ENCODE peak calls at places on chromosome X, in four cellular contexts. R, X, N and V are unnamed samples.

GRCh38 chrX:2385224-2385623 is 115.6 kb downstream of the DHRSX start:
- DNase-seq in X (no peak), R (no peak), N (no peak), V (no peak)

GRCh38 chrX:22748093-22748999 is 251.4 kb upstream of the DDX53 start:
- DNase-seq in R (peak), N (peak), X (peak), V (peak)

GRCh38 chrX:23902419-23902818 is 5.3 kb downstream of the APOO start:
- DNase-seq in N (no peak), R (no peak), X (no peak), V (no peak)

GRCh38 chrX:155086202-155086840 is 15.0 kb downstream of the BRCC3 start:
- DNase-seq in X (peak), N (peak), R (peak), V (peak)

GRCh38 chrX:137930562-137930961 is 364.6 kb downstream of the ZIC3 start:
- DNase-seq in X (no peak), R (no peak), N (no peak), V (no peak)

GRCh38 chrX:118862990-118863389 is 39.4 kb downstream of the ZCCHC12 start:
- DNase-seq in N (no peak), R (no peak), X (no peak), V (no peak)

GRCh38 chrX:2705036-2705435 is 13.9 kb downstream of the CD99 start:
- DNase-seq in R (no peak), N (peak), X (no peak), V (no peak)

GRCh38 chrX:134631404-134632346 is 26.6 kb downstream of the PLAC1 start:
- DNase-seq in X (peak), N (no peak), R (no peak), V (no peak)

GRCh38 chrX:136452614-136453013 is 35.1 kb upstream of the BRS3 start:
- DNase-seq in X (no peak), R (no peak), N (no peak), V (no peak)

GRCh38 chrX:104922206-104922621 is 298.3 kb downstream of the TEX13A start:
- DNase-seq in X (peak), N (peak), R (peak), V (peak)

GRCh38 chrX:53263597-53264094 is 17.7 kb downstream of the IQSEC2 start:
- DNase-seq in X (no peak), N (no peak), R (no peak), V (peak)

GRCh38 chrX:135432453-135432852 is 10.7 kb downstream of the SMIM10L2A start:
- DNase-seq in X (no peak), N (no peak), R (no peak), V (no peak)

GRCh38 chrX:72713130-72713529 is 976 bp downstream of the PHKA1 start:
- DNase-seq in N (no peak), X (no peak), R (no peak), V (no peak)

GRCh38 chrX:32877592-32877991 is 333.8 kb downstream of the DMD start:
- DNase-seq in N (no peak), R (no peak), X (no peak), V (no peak)

GRCh38 chrX:106300239-106300638 is 132.1 kb downstream of the PWWP3B start:
- DNase-seq in N (no peak), X (no peak), R (no peak), V (no peak)

GRCh38 chrX:145213504-145213903 is 33.8 kb upstream of the SPANXN1 start:
- DNase-seq in R (peak), N (peak), X (no peak), V (peak)

GRCh38 chrX:23616361-23616760 is 50.9 kb upstream of the PRDX4 start:
- DNase-seq in N (no peak), R (no peak), X (no peak), V (no peak)

GRCh38 chrX:151279161-151279560 is 102.8 kb downstream of the GPR50 start:
- DNase-seq in N (no peak), X (no peak), R (no peak), V (no peak)

GRCh38 chrX:149937881-149938426 is 337 bp downstream of the EOLA2 start:
- DNase-seq in N (peak), X (peak), R (no peak), V (peak)

GRCh38 chrX:107656965-107657364 is 28.7 kb downstream of the PRPS1 start:
- DNase-seq in N (no peak), R (no peak), X (no peak), V (no peak)

GRCh38 chrX:11890843-11891514 is 132.9 kb downstream of the MSL3 start:
- DNase-seq in N (no peak), R (no peak), X (peak), V (no peak)

GRCh38 chrX:84956304-84956703 is 47.4 kb upstream of the APOOL start:
- DNase-seq in R (no peak), N (no peak), X (no peak), V (no peak)

GRCh38 chrX:46279214-46279924 is 265.9 kb downstream of the ZNF674 start:
- DNase-seq in R (no peak), X (no peak), N (peak), V (peak)

GRCh38 chrX:131763674-131764073 is 219.8 kb downstream of the OR13H1 start:
- DNase-seq in X (peak), R (no peak), N (no peak), V (no peak)

GRCh38 chrX:119539872-119540271 is 25.3 kb downstream of the STEEP1 start:
- DNase-seq in X (no peak), N (no peak), R (no peak), V (peak)

GRCh38 chrX:39204945-39205344 is 403.7 kb downstream of the MID1IP1 start:
- DNase-seq in R (no peak), N (no peak), X (no peak), V (peak)

GRCh38 chrX:107851215-107851614 is 25.5 kb downstream of the MID2 start:
- DNase-seq in R (no peak), N (no peak), X (no peak), V (no peak)

GRCh38 chrX:30643313-30643821 is 9.9 kb upstream of the GK start:
- DNase-seq in X (no peak), N (no peak), R (no peak), V (no peak)

GRCh38 chrX:136028383-136028984 is 43.2 kb downstream of the SLC9A6 start:
- DNase-seq in X (no peak), R (no peak), N (no peak), V (no peak)

GRCh38 chrX:77160301-77160700 is 286.9 kb upstream of the FGF16 start:
- DNase-seq in X (no peak), N (peak), R (no peak), V (peak)
- TF ChIP-seq CTCF in X (no peak), N (peak), R (peak), V (no peak)

DNA sequence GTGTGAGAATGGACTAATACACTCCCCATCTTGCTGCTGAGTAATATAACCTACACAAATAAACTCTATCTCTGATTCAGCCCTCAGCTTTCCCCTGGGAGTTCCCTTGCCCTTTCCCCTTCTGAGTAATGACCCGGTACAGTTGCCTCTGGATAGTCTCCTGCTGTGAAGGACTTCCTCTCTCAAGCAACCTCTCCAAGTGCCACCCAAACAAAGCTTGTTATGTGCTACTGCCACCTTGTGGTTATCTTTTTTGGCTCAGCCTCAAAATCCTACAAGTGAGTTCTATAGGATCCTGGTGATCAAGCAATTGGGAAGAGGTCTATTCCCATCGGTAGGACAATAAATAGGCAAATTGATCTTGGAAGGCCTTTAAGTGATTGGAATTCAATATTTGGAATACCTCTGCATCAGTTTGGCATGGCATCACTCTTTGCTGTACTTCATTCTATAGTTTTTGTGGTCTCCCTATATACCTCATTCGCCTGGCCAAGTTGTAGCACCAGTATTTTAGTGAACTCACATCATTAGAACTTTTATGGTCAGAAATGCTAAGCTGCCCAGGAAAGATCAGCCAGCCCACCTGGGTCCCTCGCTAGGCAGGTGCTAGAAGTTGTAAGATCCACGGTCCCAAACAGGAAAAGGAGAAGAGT is 40.1 kb downstream of the ZCCHC13 start:
- DNase-seq in X (peak), N (peak), R (peak), V (peak)
- TF ChIP-seq CTCF in X (peak), N (peak), R (peak), V (peak)

DNA sequence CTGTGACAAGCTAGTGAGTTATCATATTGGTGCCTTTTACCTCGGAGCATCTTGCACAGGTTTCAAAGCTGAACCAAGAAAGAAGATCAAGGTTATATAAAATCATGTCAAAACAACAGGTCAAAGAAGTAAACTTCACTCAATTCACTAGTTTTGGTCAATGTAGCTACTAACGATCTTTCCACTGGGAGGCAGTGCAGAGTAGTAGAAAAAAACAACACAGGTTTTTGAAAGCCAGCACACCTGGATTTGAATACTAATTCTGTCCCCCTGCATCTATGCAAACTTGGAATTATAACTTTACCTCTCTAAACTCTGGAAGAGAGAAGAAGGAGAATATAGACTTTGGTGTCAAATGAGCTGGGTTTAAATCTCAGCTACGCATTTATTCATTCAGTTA is 266.1 kb downstream of the GRIA3 start:
- DNase-seq in X (no peak), R (no peak), N (no peak), V (peak)
- TF ChIP-seq CTCF in X (peak), R (peak), N (peak), V (no peak)

GRCh38 chrX:16671005-16671404 is 21.0 kb downstream of the S100G start:
- DNase-seq in X (no peak), N (no peak), R (no peak), V (peak)
- TF ChIP-seq CTCF in X (no peak), N (peak), R (peak), V (peak)

GRCh38 chrX:114959729-114960128 is 57.7 kb downstream of the IL13RA2 start:
- DNase-seq in N (no peak), X (no peak), R (no peak), V (no peak)

GRCh38 chrX:114964374-114964773 is 53.0 kb downstream of the IL13RA2 start:
- DNase-seq in X (no peak), N (no peak), R (no peak), V (no peak)

DNA sequence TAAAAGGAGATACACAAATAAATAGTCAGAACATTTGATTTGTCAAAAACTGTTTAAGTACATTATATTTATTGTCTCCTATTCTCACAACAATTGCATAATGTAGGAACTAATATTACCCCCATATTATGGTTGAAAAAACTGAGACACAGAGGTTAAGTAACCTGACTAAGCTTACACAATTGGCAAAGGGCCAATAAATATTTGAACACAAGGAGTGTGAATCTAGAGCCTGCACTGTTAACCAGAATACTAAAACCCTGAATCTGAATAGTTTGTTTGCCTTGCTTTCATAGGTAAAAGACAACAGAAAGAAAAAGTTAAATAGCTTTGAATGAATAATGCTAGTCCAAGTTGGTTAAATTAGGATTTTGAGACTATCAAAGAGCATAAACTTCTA is 55.2 kb downstream of the IL13RA2 start:
- DNase-seq in R (no peak), X (no peak), N (no peak), V (no peak)
- TF ChIP-seq CTCF in R (no peak), X (no peak), N (no peak), V (no peak)

DNA sequence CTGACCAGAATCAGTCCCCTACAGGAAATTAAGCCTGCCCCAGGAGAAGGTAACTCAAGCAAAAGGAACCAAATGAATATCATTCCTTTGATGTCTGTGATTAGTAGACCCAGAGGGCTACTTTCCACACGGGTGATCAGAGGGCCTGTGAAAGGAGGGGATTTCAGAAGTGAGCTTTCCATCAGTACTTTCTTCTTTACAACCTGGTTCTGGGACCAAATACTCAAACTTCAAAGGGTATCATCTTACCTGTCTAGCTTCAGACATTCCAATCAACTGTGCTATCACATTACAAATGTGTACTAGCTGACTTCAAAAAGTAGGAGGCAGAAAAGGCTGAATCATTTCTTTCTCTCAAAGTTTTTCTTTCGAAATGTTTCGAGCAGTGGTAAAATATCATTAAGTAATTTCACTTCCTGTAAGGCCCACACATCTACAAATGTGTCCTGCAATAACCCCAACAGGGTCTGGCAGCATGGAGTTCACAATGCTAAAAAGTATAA is 23.9 kb downstream of the ACSL4 start:
- DNase-seq in R (no peak), X (no peak), N (no peak), V (no peak)
- TF ChIP-seq CTCF in R (no peak), X (no peak), N (no peak), V (no peak)